ENCODE peak calls at places on chromosomes 13 and 19, in four cellular contexts. G, V, Y and T are unnamed samples.

GRCh38 chr19:36604656-36605100 is 435 bp upstream of the ZNF382 start:
- DNase-seq in G (peak; percentile 9), V (peak; percentile 83), Y (peak; percentile 32), T (peak; percentile 66)

GRCh38 chr13:46170687-46171086 is 11.3 kb downstream of the LCP1 start:
- DNase-seq in G (no peak), V (no peak), Y (peak; percentile 15), T (no peak)

GRCh38 chr13:43297967-43298366 is 274.6 kb downstream of the DNAJC15 start:
- DNase-seq in G (no peak), V (no peak), Y (no peak), T (no peak)

GRCh38 chr19:48283908-48284307 is 14.0 kb downstream of the ZNF114 start:
- DNase-seq in G (no peak), V (no peak), Y (no peak), T (no peak)

GRCh38 chr19:42282036-42282762 is 13.1 kb downstream of the CIC start:
- DNase-seq in G (peak; percentile 34), V (no peak), Y (no peak), T (no peak)

GRCh38 chr13:113545455-113545930 is 39.1 kb upstream of the TFDP1 start:
- DNase-seq in G (no peak), V (no peak), Y (no peak), T (no peak)

GRCh38 chr19:52028780-52029123 is 573 bp upstream of the ZNF614 start:
- DNase-seq in G (no peak), V (no peak), Y (no peak), T (no peak)

GRCh38 chr13:26555413-26555812 is 2.1 kb upstream of the WASF3 start:
- DNase-seq in G (no peak), V (no peak), Y (no peak), T (no peak)

GRCh38 chr19:51644636-51645271 is 1.9 kb downstream of the SIGLEC14 start:
- DNase-seq in G (no peak), V (no peak), Y (no peak), T (no peak)

GRCh38 chr19:19152668-19153384 is 14.5 kb upstream of the TMEM161A start:
- DNase-seq in G (no peak), V (no peak), Y (no peak), T (no peak)

GRCh38 chr19:16340092-16340491 is 15.5 kb downstream of the KLF2 start:
- DNase-seq in G (no peak), V (no peak), Y (no peak), T (no peak)

GRCh38 chr13:93925976-93926375 is 553.5 kb downstream of the DCT start:
- DNase-seq in G (no peak), V (no peak), Y (no peak), T (no peak)

GRCh38 chr13:110942248-110942981 is 27.5 kb upstream of the ANKRD10 start:
- DNase-seq in G (no peak), V (no peak), Y (no peak), T (no peak)

GRCh38 chr19:41437944-41438574 is 1.7 kb downstream of the DMAC2 start:
- DNase-seq in G (no peak), V (no peak), Y (no peak), T (no peak)

GRCh38 chr13:93309886-93310520 is 83.4 kb downstream of the GPC6 start:
- DNase-seq in G (no peak), V (no peak), Y (no peak), T (no peak)

GRCh38 chr13:19329365-19329764 is 147.7 kb upstream of the TUBA3C start:
- DNase-seq in G (no peak), V (no peak), Y (no peak), T (no peak)

GRCh38 chr13:75704942-75705320 is 68.8 kb downstream of the LMO7 start:
- DNase-seq in G (no peak), V (no peak), Y (no peak), T (no peak)
- TF ChIP-seq CTCF in G (no peak), V (no peak), Y (no peak), T (no peak)

GRCh38 chr19:7497292-7497691 is 8.5 kb upstream of the PEX11G start:
- DNase-seq in G (no peak), V (no peak), Y (peak; percentile 34), T (no peak)

GRCh38 chr19:7488736-7489353 is at the start of gene PEX11G:
- DNase-seq in G (peak; percentile 86), V (peak; percentile 87), Y (peak; percentile 94), T (peak; percentile 86)

GRCh38 chr19:7492142-7493055 is 3.6 kb upstream of the PEX11G start:
- DNase-seq in G (no peak), V (no peak), Y (no peak), T (peak; percentile 95)

GRCh38 chr19:7489609-7490044 is 792 bp upstream of the PEX11G start:
- DNase-seq in G (no peak), V (no peak), Y (no peak), T (no peak)

GRCh38 chr19:7494416-7495098 is 5.7 kb upstream of the PEX11G start:
- DNase-seq in G (peak; percentile 53), V (no peak), Y (no peak), T (no peak)
- TF ChIP-seq CTCF in G (no peak), V (no peak), Y (no peak), T (no peak)

DNA sequence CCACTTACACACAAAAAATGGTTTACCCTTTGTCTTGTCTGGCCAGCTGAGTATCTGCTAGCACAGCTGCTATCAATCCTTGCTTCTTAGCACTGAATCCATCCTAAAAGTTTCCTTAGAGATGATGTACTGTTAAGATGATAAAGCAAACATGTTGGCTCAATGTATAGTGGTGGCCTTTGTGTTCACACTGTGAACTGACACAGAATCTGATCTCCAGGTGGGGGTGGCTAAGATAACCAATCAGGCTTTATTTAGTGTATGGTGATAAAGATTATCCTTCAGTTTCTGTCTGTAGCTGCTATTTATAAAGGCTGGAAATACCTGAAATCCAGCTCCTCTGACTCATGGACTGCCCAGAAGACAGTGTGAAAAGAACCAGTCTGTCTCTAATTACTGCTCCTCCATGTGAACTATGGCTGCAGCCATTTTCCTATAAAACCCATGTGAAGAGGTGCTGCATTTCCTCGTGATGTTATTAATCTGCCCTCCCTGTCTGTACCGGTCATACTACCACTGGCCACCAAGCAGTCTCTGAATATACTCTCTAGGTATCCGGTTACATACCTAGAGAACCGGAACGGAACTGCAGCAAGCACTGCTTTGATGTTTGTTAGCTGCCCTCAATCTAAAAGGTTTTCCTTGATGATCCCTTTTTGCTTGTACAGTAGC is 238.1 kb downstream of the LHFPL6 start:
- DNase-seq in G (no peak), V (no peak), Y (no peak), T (no peak)
- TF ChIP-seq CTCF in G (no peak), V (no peak), Y (no peak), T (no peak)

DNA sequence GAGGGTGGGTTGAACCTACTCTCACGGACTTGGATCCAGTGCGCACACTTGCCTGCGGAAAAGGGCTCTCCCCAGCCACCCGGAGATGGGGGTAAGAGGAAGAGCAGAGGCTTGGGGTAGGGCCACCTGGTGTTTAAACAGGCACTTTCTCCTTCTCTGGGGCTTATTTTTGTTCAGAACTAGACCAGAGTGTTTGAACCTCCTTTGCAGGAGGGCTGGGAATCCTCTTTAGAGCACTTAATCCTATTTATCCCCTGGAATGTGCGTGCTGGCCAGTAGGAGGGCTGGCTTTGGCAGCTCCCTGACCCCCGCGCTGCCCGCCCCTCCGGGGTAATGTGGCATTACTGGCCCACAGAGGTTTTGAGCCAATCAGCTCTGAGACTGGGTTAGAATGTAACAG is 2.0 kb downstream of the RGS9BP start:
- DNase-seq in G (no peak), V (no peak), Y (no peak), T (no peak)
- TF ChIP-seq CTCF in G (no peak), V (no peak), Y (no peak), T (no peak)

GRCh38 chr19:5823579-5824281 is 15.8 kb downstream of the FUT6 start:
- DNase-seq in G (no peak), V (no peak), Y (no peak), T (no peak)
- TF ChIP-seq CTCF in G (no peak), V (no peak), Y (no peak), T (no peak)

GRCh38 chr13:24528816-24529398 is 16.3 kb upstream of the PARP4 start:
- DNase-seq in G (no peak), V (no peak), Y (no peak), T (no peak)
- TF ChIP-seq CTCF in G (no peak), V (no peak), Y (no peak), T (no peak)

GRCh38 chr13:61030445-61030844 is 385.2 kb downstream of the PCDH20 start:
- DNase-seq in G (no peak), V (no peak), Y (no peak), T (no peak)

GRCh38 chr13:61024046-61024445 is 391.6 kb downstream of the PCDH20 start:
- DNase-seq in G (no peak), V (no peak), Y (no peak), T (no peak)

GRCh38 chr13:61029064-61029463 is 386.6 kb downstream of the PCDH20 start:
- DNase-seq in G (no peak), V (no peak), Y (no peak), T (no peak)
- TF ChIP-seq CTCF in G (no peak), V (no peak), Y (no peak), T (no peak)

GRCh38 chr19:13002389-13002898 is 7.2 kb downstream of the NFIX start:
- DNase-seq in G (no peak), V (no peak), Y (no peak), T (no peak)
- TF ChIP-seq CTCF in G (peak; percentile 21), V (no peak), Y (no peak), T (no peak)